ENCODE peak calls at places on chromosomes 6 and 20, in nine cellular contexts. V is Kasumi-1; Q is stimulated activated CD4-positive, alpha-beta T cell treated with anti-CD3 and anti-CD28 coated beads, Interleukin-12 subunit alpha, Interleukin-12 subunit beta, amount 100 ng/mL, for 4 hours; A is adipocyte; N is pancreas; D is CD8-positive, alpha-beta T cell; L is lower lobe of right lung; B is SW 1271; C is NCI-H2081. Y is an unnamed sample.

GRCh38 chr20:37315293-37316110 is 26.0 kb downstream of the MANBAL start:
- DNase-seq in V (no peak), Q (no peak), A (peak), N (no peak), D (no peak), L (no peak), B (no peak), C (no peak), Y (no peak)

GRCh38 chr20:1898496-1899168 is 3.4 kb downstream of the SIRPA start:
- DNase-seq in V (no peak), Q (no peak), A (no peak), N (no peak), D (no peak), L (no peak), B (no peak), C (no peak), Y (no peak)

GRCh38 chr6:3584611-3585010 is 127.8 kb upstream of the SLC22A23 start:
- DNase-seq in V (no peak), Q (no peak), A (no peak), N (no peak), D (no peak), L (no peak), B (no peak), C (no peak), Y (no peak)

GRCh38 chr6:82687855-82688254 is 324.2 kb downstream of the TPBG start:
- DNase-seq in V (no peak), Q (no peak), A (no peak), N (no peak), D (no peak), L (no peak), B (no peak), C (no peak), Y (no peak)

GRCh38 chr6:147741419-147741818 is 232.9 kb downstream of the SAMD5 start:
- DNase-seq in V (no peak), Q (no peak), A (no peak), N (no peak), D (no peak), L (peak), B (no peak), C (no peak), Y (no peak)

GRCh38 chr6:138025528-138025941 is 81.7 kb downstream of the PERP start:
- DNase-seq in V (no peak), Q (no peak), A (no peak), N (no peak), D (no peak), L (no peak), B (no peak), C (no peak), Y (no peak)

GRCh38 chr6:11754625-11755289 is 23.8 kb downstream of the ADTRP start:
- DNase-seq in V (no peak), Q (no peak), A (no peak), N (no peak), D (no peak), L (no peak), B (no peak), C (no peak), Y (no peak)

GRCh38 chr6:4295058-4295788 is 159.8 kb upstream of the ECI2 start:
- DNase-seq in V (no peak), Q (no peak), A (no peak), N (no peak), D (no peak), L (no peak), B (no peak), C (no peak), Y (no peak)

GRCh38 chr20:50516180-50516934 is 6.2 kb downstream of the PTPN1 start:
- DNase-seq in V (peak), Q (no peak), A (no peak), N (no peak), D (no peak), L (no peak), B (no peak), C (no peak), Y (no peak)

GRCh38 chr20:62543470-62544302 is 67.9 kb upstream of the GATA5 start:
- DNase-seq in V (no peak), Q (no peak), A (no peak), N (no peak), D (no peak), L (no peak), B (no peak), C (no peak), Y (no peak)

GRCh38 chr6:148231572-148231971 is 111.1 kb upstream of the SASH1 start:
- DNase-seq in V (no peak), Q (no peak), A (peak), N (no peak), D (no peak), L (no peak), B (no peak), C (no peak), Y (no peak)

GRCh38 chr6:170076466-170077165 is 214.3 kb downstream of the DLL1 start:
- DNase-seq in V (no peak), Q (no peak), A (no peak), N (peak), D (no peak), L (peak), B (no peak), C (no peak), Y (no peak)

GRCh38 chr6:37033255-37033654 is 27.8 kb downstream of the FGD2 start:
- DNase-seq in V (no peak), Q (peak), A (no peak), N (no peak), D (no peak), L (peak), B (no peak), C (no peak), Y (no peak)

GRCh38 chr6:161035981-161036263 is 44.4 kb downstream of the MAP3K4 start:
- DNase-seq in V (no peak), Q (no peak), A (no peak), N (no peak), D (no peak), L (no peak), B (no peak), C (no peak), Y (no peak)

GRCh38 chr6:29255530-29255929 is 46.0 kb upstream of the OR14J1 start:
- DNase-seq in V (peak), Q (no peak), A (no peak), N (no peak), D (no peak), L (no peak), B (no peak), C (no peak), Y (no peak)

GRCh38 chr20:52230406-52230805 is 38.8 kb upstream of the ZFP64 start:
- DNase-seq in V (no peak), Q (no peak), A (no peak), N (no peak), D (no peak), L (no peak), B (no peak), C (peak), Y (no peak)

GRCh38 chr6:7998103-7998725 is 66.0 kb downstream of the BLOC1S5 start:
- DNase-seq in V (no peak), Q (no peak), A (peak), N (no peak), D (no peak), L (no peak), B (no peak), C (no peak), Y (no peak)

GRCh38 chr6:158018370-158018771 is 36.7 kb downstream of the SYNJ2 start:
- DNase-seq in V (no peak), Q (no peak), A (peak), N (no peak), D (no peak), L (no peak), B (no peak), C (no peak), Y (no peak)

GRCh38 chr6:57261896-57262295 is 39.8 kb upstream of the RAB23 start:
- DNase-seq in V (no peak), Q (no peak), A (no peak), N (no peak), D (no peak), L (no peak), B (no peak), C (no peak), Y (no peak)

GRCh38 chr20:38473353-38473795 is 731 bp downstream of the RALGAPB start:
- DNase-seq in V (no peak), Q (no peak), A (peak), N (no peak), D (no peak), L (no peak), B (no peak), C (peak), Y (no peak)

GRCh38 chr6:14875678-14876063 is 370.2 kb upstream of the JARID2 start:
- DNase-seq in V (no peak), Q (no peak), A (no peak), N (no peak), D (no peak), L (no peak), B (no peak), C (no peak), Y (no peak)

GRCh38 chr6:32475392-32476206 is 35.9 kb downstream of the HLA-DRA start:
- DNase-seq in V (no peak), Q (no peak), A (no peak), N (no peak), D (no peak), L (no peak), B (no peak), C (no peak), Y (no peak)

GRCh38 chr6:160668589-160668988 is 4.5 kb upstream of the LPA start:
- DNase-seq in V (no peak), Q (no peak), A (no peak), N (no peak), D (no peak), L (no peak), B (no peak), C (no peak), Y (no peak)

GRCh38 chr6:170074907-170075306 is 216.0 kb downstream of the DLL1 start:
- DNase-seq in V (no peak), Q (no peak), A (no peak), N (peak), D (no peak), L (peak), B (no peak), C (no peak), Y (no peak)

GRCh38 chr6:89895273-89895874 is 1.1 kb downstream of the GJA10 start:
- DNase-seq in V (peak), Q (no peak), A (peak), N (no peak), D (no peak), L (no peak), B (no peak), C (no peak), Y (peak)

GRCh38 chr6:14125346-14125745 is 7.8 kb downstream of the CD83 start:
- DNase-seq in V (no peak), Q (no peak), A (no peak), N (no peak), D (no peak), L (no peak), B (no peak), C (no peak), Y (no peak)

GRCh38 chr6:113997106-113997505 is 26.2 kb upstream of the HDAC2 start:
- DNase-seq in V (no peak), Q (no peak), A (peak), N (no peak), D (no peak), L (no peak), B (peak), C (no peak), Y (no peak)

Y was measured in NCI-H460.